ENCODE peak calls at places on chromosomes 5 and 9, in five cellular contexts. M, L, F, K and D are unnamed samples.

GRCh38 chr5:153496835-153497234 is 6.4 kb downstream of the GRIA1 start:
- DNase-seq in M (no peak), L (no peak), F (peak), K (peak), D (no peak)

GRCh38 chr5:67366256-67366655 is 169.7 kb upstream of the CD180 start:
- DNase-seq in M (no peak), L (no peak), F (no peak), K (no peak), D (no peak)

GRCh38 chr9:94222870-94223269 is 36.2 kb upstream of the ZNF169 start:
- DNase-seq in M (no peak), L (no peak), F (no peak), K (no peak), D (no peak)

GRCh38 chr5:94731471-94731870 is 113.0 kb downstream of the SLF1 start:
- DNase-seq in M (no peak), L (no peak), F (no peak), K (no peak), D (no peak)

GRCh38 chr5:109705596-109705995 is 15.9 kb downstream of the MAN2A1 start:
- DNase-seq in M (no peak), L (no peak), F (peak), K (peak), D (no peak)

GRCh38 chr5:6636293-6636692 is 3.1 kb downstream of the SRD5A1 start:
- DNase-seq in M (peak), L (no peak), F (no peak), K (no peak), D (no peak)

GRCh38 chr9:137430723-137431415 is 7.7 kb downstream of the NOXA1 start:
- DNase-seq in M (peak), L (peak), F (no peak), K (no peak), D (no peak)

GRCh38 chr9:75108571-75108970 is 20.3 kb downstream of the OSTF1 start:
- DNase-seq in M (no peak), L (no peak), F (peak), K (peak), D (peak)

GRCh38 chr5:963673-964531 is 44.7 kb upstream of the NKD2 start:
- DNase-seq in M (no peak), L (no peak), F (peak), K (no peak), D (peak)

GRCh38 chr5:107274576-107274975 is 396.2 kb downstream of the EFNA5 start:
- DNase-seq in M (no peak), L (no peak), F (peak), K (no peak), D (no peak)

GRCh38 chr5:143229896-143230675 is 173.4 kb downstream of the NR3C1 start:
- DNase-seq in M (no peak), L (no peak), F (no peak), K (no peak), D (no peak)

GRCh38 chr5:54679686-54680085 is 162.1 kb downstream of the SNX18 start:
- DNase-seq in M (no peak), L (no peak), F (peak), K (no peak), D (no peak)

GRCh38 chr5:84642795-84643194 is 258.1 kb upstream of the EDIL3 start:
- DNase-seq in M (no peak), L (no peak), F (peak), K (peak), D (no peak)

GRCh38 chr5:135605221-135605620 is 26.4 kb upstream of the CXCL14 start:
- DNase-seq in M (no peak), L (no peak), F (no peak), K (no peak), D (no peak)

GRCh38 chr5:142819292-142819691 is 49.1 kb downstream of the ARHGAP26 start:
- DNase-seq in M (no peak), L (no peak), F (no peak), K (no peak), D (no peak)

GRCh38 chr9:33446507-33447403 is 638 bp downstream of the AQP3 start:
- DNase-seq in M (peak), L (peak), F (peak), K (peak), D (peak)

GRCh38 chr5:79200573-79201183 is 35.3 kb upstream of the JMY start:
- DNase-seq in M (no peak), L (no peak), F (no peak), K (peak), D (no peak)

GRCh38 chr9:91408475-91408874 is 15.2 kb downstream of the NFIL3 start:
- DNase-seq in M (no peak), L (no peak), F (peak), K (no peak), D (no peak)

GRCh38 chr5:93589812-93590215 is 6.8 kb downstream of the NR2F1 start:
- DNase-seq in M (no peak), L (no peak), F (peak), K (no peak), D (no peak)

GRCh38 chr5:138068742-138069375 is 15.0 kb upstream of the WNT8A start:
- DNase-seq in M (peak), L (peak), F (peak), K (peak), D (peak)

GRCh38 chr5:72194846-72195245 is 87.6 kb downstream of the MAP1B start:
- DNase-seq in M (no peak), L (no peak), F (peak), K (no peak), D (no peak)

GRCh38 chr9:107755267-107755666 is 265.7 kb upstream of the KLF4 start:
- DNase-seq in M (no peak), L (no peak), F (peak), K (peak), D (no peak)

GRCh38 chr5:169429044-169429443 is 128.1 kb upstream of the SLIT3 start:
- DNase-seq in M (no peak), L (no peak), F (peak), K (no peak), D (peak)

GRCh38 chr5:170585278-170585677 is 81.5 kb downstream of the KCNIP1 start:
- DNase-seq in M (no peak), L (no peak), F (no peak), K (no peak), D (no peak)

GRCh38 chr5:36177715-36178556 is 26.0 kb downstream of the SKP2 start:
- DNase-seq in M (no peak), L (no peak), F (peak), K (peak), D (no peak)

GRCh38 chr9:72554221-72554641 is 32.8 kb downstream of the TMC1 start:
- DNase-seq in M (no peak), L (no peak), F (peak), K (peak), D (no peak)

GRCh38 chr9:128009639-128010038 is 28.9 kb upstream of the EEIG1 start:
- DNase-seq in M (no peak), L (no peak), F (no peak), K (no peak), D (no peak)

GRCh38 chr5:106374956-106375355 is 1295.8 kb downstream of the EFNA5 start:
- DNase-seq in M (no peak), L (no peak), F (peak), K (no peak), D (no peak)

DNA sequence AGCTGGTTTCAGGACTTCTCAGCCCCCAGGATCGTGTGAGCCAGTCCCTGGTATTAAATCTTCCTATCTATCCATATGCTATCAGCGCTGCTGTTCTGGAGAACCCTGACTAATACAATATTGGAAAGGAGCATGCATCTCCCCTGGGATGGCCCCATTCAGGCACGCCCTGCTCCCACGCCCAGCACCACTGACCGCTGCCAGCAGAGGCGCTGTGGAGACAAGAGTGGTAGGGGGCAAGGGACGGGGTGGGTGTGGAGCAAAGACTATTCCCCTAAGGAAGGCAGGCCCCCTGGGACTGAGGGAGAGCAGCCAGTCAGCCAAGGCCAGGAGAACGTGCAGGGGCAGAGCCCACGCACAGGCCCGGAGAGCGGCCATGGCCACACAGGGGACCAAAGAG is 116.0 kb downstream of the VAV2 start:
- DNase-seq in M (no peak), L (no peak), F (no peak), K (no peak), D (no peak)
- TF ChIP-seq CTCF in M (no peak), L (no peak), F (peak), K (peak), D (no peak)

GRCh38 chr9:110103257-110103656 is 104.7 kb downstream of the C9orf152 start:
- DNase-seq in M (no peak), L (no peak), F (no peak), K (no peak), D (no peak)

GRCh38 chr9:110099236-110099741 is 108.7 kb downstream of the C9orf152 start:
- DNase-seq in M (no peak), L (no peak), F (peak), K (peak), D (no peak)

GRCh38 chr9:110105107-110105506 is 102.9 kb downstream of the C9orf152 start:
- DNase-seq in M (no peak), L (no peak), F (peak), K (peak), D (no peak)

GRCh38 chr9:110104201-110104845 is 103.6 kb downstream of the C9orf152 start:
- DNase-seq in M (no peak), L (no peak), F (peak), K (peak), D (no peak)

DNA sequence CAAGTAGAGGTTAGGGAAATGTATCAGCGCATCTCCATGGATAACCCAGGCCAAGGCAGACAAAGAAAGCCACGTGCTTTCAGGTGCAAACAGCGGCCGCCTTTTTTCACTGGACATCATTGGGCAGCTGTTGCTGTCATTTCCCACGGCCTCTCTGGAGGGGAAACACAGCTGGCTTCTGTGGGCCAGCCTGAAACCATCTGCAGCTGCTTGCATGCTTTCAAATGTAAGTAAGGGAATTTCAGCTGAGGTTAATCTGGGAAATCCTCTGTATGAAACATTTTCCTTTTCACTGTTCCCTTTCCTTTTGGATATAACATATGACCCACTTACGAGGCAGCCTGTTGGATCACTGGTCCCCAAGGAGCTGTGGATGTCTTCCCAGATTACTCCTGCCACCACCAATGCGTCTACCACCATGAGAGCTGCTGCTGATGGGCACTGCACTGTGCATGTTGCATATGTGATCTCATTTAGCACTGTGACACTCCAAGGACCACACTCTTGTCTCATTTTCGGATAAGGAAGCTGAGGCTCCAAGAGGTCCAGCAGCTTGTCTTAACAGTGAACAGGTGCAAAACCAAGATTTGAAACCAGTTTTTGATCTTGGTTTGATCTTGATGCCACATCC is 106.3 kb downstream of the C9orf152 start:
- DNase-seq in M (no peak), L (no peak), F (no peak), K (no peak), D (peak)
- H3K27ac ChIP-seq in M (no peak), L (no peak), F (peak), K (no peak), D (peak)

DNA sequence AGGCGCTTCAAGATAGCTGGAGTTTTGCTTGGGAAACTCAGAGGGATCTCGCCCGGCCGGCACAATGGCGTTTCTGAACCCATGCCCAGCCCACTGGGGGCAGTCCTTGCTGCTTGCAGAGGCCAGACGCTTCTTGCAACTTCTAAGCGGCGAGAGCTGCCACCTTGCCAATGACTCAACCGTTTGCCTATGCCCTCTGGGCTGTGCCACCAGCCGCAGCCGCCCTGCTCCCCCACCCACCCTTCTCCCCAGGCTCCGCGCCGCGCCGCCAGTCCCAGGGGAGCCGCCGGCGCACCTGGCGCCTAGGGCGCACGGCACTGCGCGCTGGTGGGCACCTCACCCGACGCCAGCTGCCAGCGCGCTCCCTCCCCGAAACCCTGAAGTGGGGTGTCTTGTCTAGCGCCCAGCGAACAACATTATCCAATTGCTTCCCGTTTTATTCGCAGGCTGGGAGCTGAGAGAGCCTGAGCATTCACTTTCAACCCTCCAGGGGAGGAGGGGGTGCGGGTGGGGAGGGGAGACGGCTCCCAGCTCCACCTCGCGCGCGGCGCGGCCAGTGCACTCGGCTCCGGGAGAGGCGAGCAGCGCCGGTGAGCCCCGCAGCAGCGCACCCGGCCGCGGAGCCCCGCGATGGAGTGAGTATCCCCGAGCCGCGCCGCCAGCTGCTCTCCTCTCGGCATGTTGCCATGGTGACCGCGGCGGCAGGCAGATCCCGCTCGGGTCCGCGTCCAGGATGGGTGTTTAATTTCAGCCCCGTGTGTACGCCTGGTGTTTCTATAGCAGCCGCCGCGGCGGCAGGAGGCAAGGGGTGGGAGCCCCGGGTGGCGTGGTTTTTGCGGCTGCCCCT is 139.5 kb upstream of the PALM2AKAP2 start:
- DNase-seq in M (peak), L (peak), F (peak), K (peak), D (peak)
- TF ChIP-seq CTCF in M (no peak), L (no peak), F (no peak), K (peak), D (no peak)

GRCh38 chr5:98524796-98525195 is 248.7 kb upstream of the RGMB start:
- DNase-seq in M (no peak), L (no peak), F (no peak), K (no peak), D (no peak)
- H3K27ac ChIP-seq in M (no peak), L (no peak), F (no peak), K (no peak), D (no peak)